ENCODE peak calls at places on chromosomes 7 and 10, in four cellular contexts. C is lower lobe of right lung; N is CD8-positive, alpha-beta memory T cell; V is H9. Y is an unnamed sample. For H3K4me1 and H3K27me3, the result is how much of the 10 kb centered on the place peaks cover.

GRCh38 chr7:73437091-73437490 is 3.5 kb downstream of the FZD9 start:
- DNase-seq in C (no peak), N (no peak), V (no peak), Y (no peak)

GRCh38 chr7:38185395-38185920 is 7.4 kb downstream of the STARD3NL start:
- DNase-seq in C (no peak), N (no peak), V (no peak), Y (no peak)

GRCh38 chr10:113550365-113550764 is 2.5 kb upstream of the HABP2 start:
- DNase-seq in C (no peak), N (no peak), V (no peak), Y (no peak)

GRCh38 chr7:36185732-36186131 is 32.7 kb downstream of the EEPD1 start:
- DNase-seq in C (no peak), N (no peak), V (no peak), Y (no peak)

GRCh38 chr7:95828824-95829428 is 56.6 kb downstream of the DYNC1I1 start:
- DNase-seq in C (no peak), N (no peak), V (no peak), Y (no peak)

GRCh38 chr7:22726345-22726848 is 603 bp upstream of the IL6 start:
- DNase-seq in C (peak), N (peak), V (peak), Y (no peak)

GRCh38 chr10:114649217-114649906 is 8.7 kb downstream of the ABLIM1 start:
- DNase-seq in C (no peak), N (no peak), V (no peak), Y (no peak)

GRCh38 chr7:25594122-25594521 is 365.8 kb upstream of the NPVF start:
- DNase-seq in C (no peak), N (no peak), V (no peak), Y (no peak)

GRCh38 chr7:90626011-90626410 is 29.9 kb downstream of the CDK14 start:
- DNase-seq in C (no peak), N (no peak), V (no peak), Y (no peak)

GRCh38 chr10:89210794-89211425 is 3.8 kb upstream of the CH25H start:
- DNase-seq in C (no peak), N (no peak), V (no peak), Y (no peak)

GRCh38 chr10:24457661-24458318 is 248.9 kb downstream of the KIAA1217 start:
- DNase-seq in C (no peak), N (no peak), V (no peak), Y (no peak)

GRCh38 chr7:148856035-148856881 is 27.8 kb downstream of the EZH2 start:
- DNase-seq in C (no peak), N (peak), V (no peak), Y (no peak)

GRCh38 chr10:119947325-119947724 is 54.8 kb downstream of the SEC23IP start:
- DNase-seq in C (no peak), N (no peak), V (no peak), Y (no peak)

GRCh38 chr10:43252785-43253341 is 14.0 kb downstream of the RASGEF1A start:
- DNase-seq in C (no peak), N (no peak), V (peak), Y (no peak)

GRCh38 chr7:157588271-157588589 is 251.4 kb downstream of the DNAJB6 start:
- DNase-seq in C (peak), N (no peak), V (no peak), Y (no peak)

GRCh38 chr7:151429555-151430331 is 10.2 kb downstream of the CRYGN start:
- DNase-seq in C (no peak), N (peak), V (no peak), Y (no peak)

GRCh38 chr10:16967866-16968721 is 150.9 kb upstream of the RSU1 start:
- DNase-seq in C (no peak), N (no peak), V (peak), Y (peak)

GRCh38 chr10:97543025-97543546 is 29.5 kb upstream of the ANKRD2 start:
- DNase-seq in C (peak), N (no peak), V (no peak), Y (no peak)

GRCh38 chr10:104689105-104689504 is 48.0 kb downstream of the SORCS3 start:
- DNase-seq in C (no peak), N (no peak), V (no peak), Y (no peak)

GRCh38 chr7:45032421-45032820 is 32.4 kb downstream of the CCM2 start:
- DNase-seq in C (no peak), N (no peak), V (no peak), Y (no peak)

GRCh38 chr7:92588561-92588960 is 1.6 kb downstream of the FAM133B start:
- DNase-seq in C (no peak), N (no peak), V (no peak), Y (no peak)

GRCh38 chr7:92582948-92583347 is 7.2 kb downstream of the FAM133B start:
- DNase-seq in C (no peak), N (no peak), V (no peak), Y (no peak)

GRCh38 chr7:92589056-92589455 is 1.1 kb downstream of the FAM133B start:
- DNase-seq in C (no peak), N (no peak), V (no peak), Y (no peak)

GRCh38 chr7:92584953-92585352 is 5.2 kb downstream of the FAM133B start:
- DNase-seq in C (no peak), N (no peak), V (no peak), Y (no peak)

GRCh38 chr7:92586403-92586802 is 3.8 kb downstream of the FAM133B start:
- DNase-seq in C (no peak), N (no peak), V (no peak), Y (no peak)
- H3K4me1 ChIP-seq in C (half or more), N (under half), V (under half), Y (under half)

DNA sequence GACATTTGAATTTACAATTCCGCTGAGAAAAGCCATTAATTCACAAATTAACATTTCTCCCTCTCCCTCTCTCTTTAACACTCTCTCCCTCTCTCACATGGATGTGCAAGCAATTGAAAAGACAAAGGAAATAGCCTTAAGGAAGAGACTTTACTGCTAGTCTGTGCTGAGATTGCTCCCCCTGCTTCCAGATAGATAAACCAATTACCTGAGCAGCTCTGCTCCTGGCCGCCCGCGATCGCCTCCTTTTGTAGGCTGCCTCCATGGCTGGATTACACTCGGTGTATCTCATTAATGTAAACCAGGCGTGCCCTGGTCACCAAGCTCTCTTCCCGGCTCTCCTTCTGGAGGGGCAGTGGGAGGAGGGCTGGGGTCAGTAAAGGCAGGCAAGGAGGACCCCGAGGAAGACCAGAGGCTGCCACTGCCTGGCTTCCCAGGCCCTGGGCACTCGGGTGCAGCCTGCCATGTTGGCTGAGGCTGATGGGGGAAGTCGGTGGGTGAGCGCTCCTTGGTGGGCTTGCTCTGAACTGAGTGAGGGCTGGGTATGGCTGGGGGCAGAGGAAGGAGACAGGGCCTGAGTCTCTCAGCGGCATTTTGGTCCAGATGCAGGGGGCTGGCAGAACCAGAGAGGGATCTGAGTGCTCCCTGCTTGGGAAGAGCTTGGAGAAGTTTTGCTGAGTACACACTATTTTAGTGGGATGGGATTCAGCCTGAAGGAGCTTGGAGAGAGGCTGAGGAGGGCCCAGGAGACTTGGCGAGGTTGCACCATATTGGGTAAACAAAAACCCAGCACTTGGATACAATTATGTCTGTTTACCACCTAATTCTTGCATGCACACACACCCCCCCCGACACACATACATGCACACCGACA is 42.9 kb downstream of the PAX2 start:
- DNase-seq in C (no peak), N (no peak), V (peak), Y (no peak)
- H3K27me3 ChIP-seq in C (under half), N (under half), V (under half), Y (under half)

GRCh38 chr7:152663101-152663740 is 12.7 kb downstream of the XRCC2 start:
- DNase-seq in C (no peak), N (no peak), V (no peak), Y (no peak)
- H3K4me1 ChIP-seq in C (under half), N (under half), V (under half), Y (under half)

DNA sequence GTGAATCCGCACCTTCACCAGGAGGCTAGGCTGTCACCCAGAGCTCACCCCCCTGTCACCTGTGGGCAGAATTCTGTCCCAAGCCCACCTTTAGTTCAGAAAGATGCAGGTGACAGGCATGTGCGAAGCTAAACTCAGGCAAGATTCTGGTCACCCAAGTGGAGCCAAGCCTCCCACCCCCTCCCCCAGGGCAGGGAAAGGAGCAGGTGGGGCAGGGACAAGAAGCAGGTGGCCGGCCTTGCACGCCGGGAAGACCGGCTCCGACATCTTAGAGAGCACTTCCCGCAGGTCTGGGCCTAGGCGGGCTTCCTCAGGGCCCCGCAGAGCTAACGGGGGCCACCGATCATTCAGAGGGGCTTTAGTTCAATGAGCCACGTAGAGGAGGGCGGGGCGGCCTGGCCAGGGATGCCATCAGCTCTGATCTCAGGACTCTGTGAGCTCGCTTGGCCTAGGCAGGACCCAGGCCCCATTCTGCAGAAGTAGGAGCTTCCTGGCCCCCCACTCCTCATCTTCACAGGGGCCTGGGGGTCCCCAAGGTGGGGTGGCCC is 19.9 kb downstream of the UNCX start:
- DNase-seq in C (peak), N (no peak), V (no peak), Y (no peak)
- H3K27me3 ChIP-seq in C (half or more), N (under half), V (under half), Y (under half)

GRCh38 chr10:8052344-8052969 is 2.0 kb upstream of the GATA3 start:
- DNase-seq in C (no peak), N (peak), V (no peak), Y (no peak)

GRCh38 chr10:8054243-8054497 is 318 bp upstream of the GATA3 start:
- DNase-seq in C (no peak), N (no peak), V (no peak), Y (no peak)

GRCh38 chr10:8053446-8054242 is 844 bp upstream of the GATA3 start:
- DNase-seq in C (peak), N (peak), V (peak), Y (no peak)

GRCh38 chr10:8051851-8052257 is 2.6 kb upstream of the GATA3 start:
- DNase-seq in C (no peak), N (no peak), V (peak), Y (no peak)

GRCh38 chr10:8052970-8053445 is 1.5 kb upstream of the GATA3 start:
- DNase-seq in C (no peak), N (no peak), V (no peak), Y (no peak)
- H3K4me1 ChIP-seq in C (half or more), N (half or more), V (under half), Y (under half)

GRCh38 chr10:48216744-48217143 is 57.8 kb downstream of the FRMPD2 start:
- DNase-seq in C (no peak), N (no peak), V (no peak), Y (no peak)

GRCh38 chr10:48215983-48216505 is 58.5 kb downstream of the FRMPD2 start:
- DNase-seq in C (no peak), N (no peak), V (no peak), Y (no peak)

GRCh38 chr10:48215148-48215982 is 59.1 kb downstream of the FRMPD2 start:
- DNase-seq in C (no peak), N (no peak), V (peak), Y (peak)

GRCh38 chr10:48221814-48222213 is 52.7 kb downstream of the FRMPD2 start:
- DNase-seq in C (no peak), N (no peak), V (no peak), Y (no peak)

GRCh38 chr10:48219194-48219593 is 55.3 kb downstream of the FRMPD2 start:
- DNase-seq in C (no peak), N (no peak), V (no peak), Y (no peak)
- H3K27me3 ChIP-seq in C (under half), N (under half), V (under half), Y (under half)

GRCh38 chr10:72732521-72732920 is 40.6 kb downstream of the MCU start:
- DNase-seq in C (no peak), N (no peak), V (no peak), Y (no peak)
- H3K4me1 ChIP-seq in C (under half), N (under half), V (under half), Y (under half)

GRCh38 chr7:29565982-29566746 is 2.5 kb downstream of the PRR15 start:
- DNase-seq in C (peak), N (no peak), V (peak), Y (no peak)
- H3K27me3 ChIP-seq in C (half or more), N (under half), V (under half), Y (under half)

Y was measured in iPS DF 6.9.